ENCODE peak calls at places on chromosomes 5 and 9, in seven cellular contexts. One of them, this sample, is unnamed.

GRCh38 chr9:126474201-126474765 is 139.4 kb upstream of the LMX1B start:
- DNase-seq in psoas muscle: no peak
- DNase-seq in kidney: no peak
- DNase-seq in lower lobe of right lung: no peak
- DNase-seq in CD4-positive, CD25-positive, alpha-beta regulatory T cell: no peak
- DNase-seq in CD8-positive, alpha-beta memory T cell: no peak
- DNase-seq in CD8-positive, alpha-beta T cell: no peak
- DNase-seq in this sample: no peak

GRCh38 chr5:5126444-5126843 is 13.7 kb upstream of the ADAMTS16 start:
- DNase-seq in psoas muscle: no peak
- DNase-seq in kidney: no peak
- DNase-seq in lower lobe of right lung: no peak
- DNase-seq in CD4-positive, CD25-positive, alpha-beta regulatory T cell: no peak
- DNase-seq in CD8-positive, alpha-beta memory T cell: no peak
- DNase-seq in CD8-positive, alpha-beta T cell: no peak
- DNase-seq in this sample: no peak

GRCh38 chr5:76927961-76928360 is 24.9 kb upstream of the CRHBP start:
- DNase-seq in psoas muscle: no peak
- DNase-seq in kidney: no peak
- DNase-seq in lower lobe of right lung: no peak
- DNase-seq in CD4-positive, CD25-positive, alpha-beta regulatory T cell: no peak
- DNase-seq in CD8-positive, alpha-beta memory T cell: no peak
- DNase-seq in CD8-positive, alpha-beta T cell: no peak
- DNase-seq in this sample: no peak

GRCh38 chr5:152953788-152954483 is 536.5 kb upstream of the GRIA1 start:
- DNase-seq in psoas muscle: no peak
- DNase-seq in kidney: no peak
- DNase-seq in lower lobe of right lung: no peak
- DNase-seq in CD4-positive, CD25-positive, alpha-beta regulatory T cell: no peak
- DNase-seq in CD8-positive, alpha-beta memory T cell: no peak
- DNase-seq in CD8-positive, alpha-beta T cell: no peak
- DNase-seq in this sample: no peak

GRCh38 chr9:120388000-120388855 is 191.7 kb downstream of the CDK5RAP2 start:
- DNase-seq in psoas muscle: no peak
- DNase-seq in kidney: no peak
- DNase-seq in lower lobe of right lung: no peak
- DNase-seq in CD4-positive, CD25-positive, alpha-beta regulatory T cell: no peak
- DNase-seq in CD8-positive, alpha-beta memory T cell: no peak
- DNase-seq in CD8-positive, alpha-beta T cell: no peak
- DNase-seq in this sample: no peak

GRCh38 chr9:126236273-126236672 is 90.4 kb upstream of the MVB12B start:
- DNase-seq in psoas muscle: no peak
- DNase-seq in kidney: no peak
- DNase-seq in lower lobe of right lung: no peak
- DNase-seq in CD4-positive, CD25-positive, alpha-beta regulatory T cell: no peak
- DNase-seq in CD8-positive, alpha-beta memory T cell: no peak
- DNase-seq in CD8-positive, alpha-beta T cell: no peak
- DNase-seq in this sample: no peak

GRCh38 chr5:104793031-104793430 is 1230.4 kb upstream of the NUDT12 start:
- DNase-seq in psoas muscle: no peak
- DNase-seq in kidney: no peak
- DNase-seq in lower lobe of right lung: no peak
- DNase-seq in CD4-positive, CD25-positive, alpha-beta regulatory T cell: no peak
- DNase-seq in CD8-positive, alpha-beta memory T cell: no peak
- DNase-seq in CD8-positive, alpha-beta T cell: no peak
- DNase-seq in this sample: no peak

GRCh38 chr9:126033318-126033717 is 286.1 kb downstream of the PBX3 start:
- DNase-seq in psoas muscle: no peak
- DNase-seq in kidney: peak
- DNase-seq in lower lobe of right lung: no peak
- DNase-seq in CD4-positive, CD25-positive, alpha-beta regulatory T cell: no peak
- DNase-seq in CD8-positive, alpha-beta memory T cell: no peak
- DNase-seq in CD8-positive, alpha-beta T cell: no peak
- DNase-seq in this sample: no peak

GRCh38 chr9:93089024-93089423 is 7.0 kb upstream of the CARD19 start:
- DNase-seq in psoas muscle: no peak
- DNase-seq in kidney: no peak
- DNase-seq in lower lobe of right lung: no peak
- DNase-seq in CD4-positive, CD25-positive, alpha-beta regulatory T cell: no peak
- DNase-seq in CD8-positive, alpha-beta memory T cell: no peak
- DNase-seq in CD8-positive, alpha-beta T cell: no peak
- DNase-seq in this sample: no peak

GRCh38 chr9:79201641-79202040 is 370.1 kb upstream of the TLE4 start:
- DNase-seq in psoas muscle: no peak
- DNase-seq in kidney: no peak
- DNase-seq in lower lobe of right lung: no peak
- DNase-seq in CD4-positive, CD25-positive, alpha-beta regulatory T cell: no peak
- DNase-seq in CD8-positive, alpha-beta memory T cell: no peak
- DNase-seq in CD8-positive, alpha-beta T cell: no peak
- DNase-seq in this sample: no peak

GRCh38 chr9:130172858-130173461 is 756 bp downstream of the NCS1 start:
- DNase-seq in psoas muscle: peak
- DNase-seq in kidney: peak
- DNase-seq in lower lobe of right lung: no peak
- DNase-seq in CD4-positive, CD25-positive, alpha-beta regulatory T cell: peak
- DNase-seq in CD8-positive, alpha-beta memory T cell: peak
- DNase-seq in CD8-positive, alpha-beta T cell: no peak
- DNase-seq in this sample: no peak

GRCh38 chr5:132774406-132774805 is 2.6 kb downstream of the SEPTIN8 start:
- DNase-seq in psoas muscle: no peak
- DNase-seq in kidney: no peak
- DNase-seq in lower lobe of right lung: no peak
- DNase-seq in CD4-positive, CD25-positive, alpha-beta regulatory T cell: no peak
- DNase-seq in CD8-positive, alpha-beta memory T cell: no peak
- DNase-seq in CD8-positive, alpha-beta T cell: no peak
- DNase-seq in this sample: no peak

GRCh38 chr9:137201205-137201868 is 796 bp upstream of the TPRN start:
- DNase-seq in psoas muscle: no peak
- DNase-seq in kidney: no peak
- DNase-seq in lower lobe of right lung: no peak
- DNase-seq in CD4-positive, CD25-positive, alpha-beta regulatory T cell: no peak
- DNase-seq in CD8-positive, alpha-beta memory T cell: no peak
- DNase-seq in CD8-positive, alpha-beta T cell: no peak
- DNase-seq in this sample: no peak

GRCh38 chr9:137198748-137199276 is 1.7 kb downstream of the TPRN start:
- DNase-seq in psoas muscle: no peak
- DNase-seq in kidney: no peak
- DNase-seq in lower lobe of right lung: no peak
- DNase-seq in CD4-positive, CD25-positive, alpha-beta regulatory T cell: no peak
- DNase-seq in CD8-positive, alpha-beta memory T cell: no peak
- DNase-seq in CD8-positive, alpha-beta T cell: no peak
- DNase-seq in this sample: no peak

GRCh38 chr9:137198051-137198747 is 2.3 kb downstream of the TPRN start:
- DNase-seq in psoas muscle: no peak
- DNase-seq in kidney: no peak
- DNase-seq in lower lobe of right lung: peak
- DNase-seq in CD4-positive, CD25-positive, alpha-beta regulatory T cell: no peak
- DNase-seq in CD8-positive, alpha-beta memory T cell: no peak
- DNase-seq in CD8-positive, alpha-beta T cell: no peak
- DNase-seq in this sample: no peak

GRCh38 chr9:137200311-137201204 is at the start of gene TPRN:
- DNase-seq in psoas muscle: peak
- DNase-seq in kidney: peak
- DNase-seq in lower lobe of right lung: peak
- DNase-seq in CD4-positive, CD25-positive, alpha-beta regulatory T cell: peak
- DNase-seq in CD8-positive, alpha-beta memory T cell: peak
- DNase-seq in CD8-positive, alpha-beta T cell: peak
- DNase-seq in this sample: peak

DNA sequence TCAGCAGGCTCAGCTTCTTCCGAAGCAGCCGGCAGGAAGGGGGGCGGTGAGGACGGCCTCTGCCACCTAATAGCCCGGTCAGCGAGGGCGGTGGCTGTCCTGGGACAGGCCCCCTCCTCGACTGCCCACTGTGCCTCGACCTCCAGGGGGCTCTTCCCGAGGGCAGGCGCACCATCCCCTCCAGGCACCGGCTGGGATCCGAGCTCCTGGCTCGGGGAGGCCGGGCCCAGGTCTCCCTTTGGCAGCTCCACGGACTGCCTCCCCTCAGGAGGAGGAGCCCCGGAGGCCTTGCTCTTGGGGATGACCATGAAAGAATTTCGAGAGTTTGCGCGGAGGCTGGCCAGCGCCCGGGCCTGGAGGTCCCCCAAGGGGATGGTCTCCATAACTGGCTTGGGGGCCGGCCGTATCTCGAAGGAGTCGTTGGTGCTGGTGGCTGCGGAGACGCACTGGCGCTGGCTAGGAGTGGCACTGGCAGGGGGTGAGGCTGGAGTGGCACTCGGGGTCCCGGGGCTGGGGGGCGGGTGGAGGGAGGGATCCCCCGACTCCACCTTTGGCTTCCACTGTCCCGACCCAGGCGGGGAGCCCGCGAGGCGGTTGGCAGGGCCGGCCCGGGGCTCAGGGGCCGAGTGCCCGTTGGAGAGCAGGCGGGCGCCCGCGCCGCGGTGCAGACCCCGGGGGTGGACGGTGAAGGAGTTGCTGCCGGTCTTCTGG is 975 bp downstream of the TPRN start:
- DNase-seq in psoas muscle: no peak
- DNase-seq in kidney: no peak
- DNase-seq in lower lobe of right lung: no peak
- DNase-seq in CD4-positive, CD25-positive, alpha-beta regulatory T cell: no peak
- DNase-seq in CD8-positive, alpha-beta memory T cell: no peak
- DNase-seq in CD8-positive, alpha-beta T cell: no peak
- DNase-seq in this sample: no peak
- H3K4me3 ChIP-seq in psoas muscle: peak
- H3K4me3 ChIP-seq in kidney: peak
- H3K4me3 ChIP-seq in lower lobe of right lung: peak
- H3K4me3 ChIP-seq in CD4-positive, CD25-positive, alpha-beta regulatory T cell: no peak
- H3K4me3 ChIP-seq in CD8-positive, alpha-beta memory T cell: no peak
- H3K4me3 ChIP-seq in CD8-positive, alpha-beta T cell: no peak
- H3K4me3 ChIP-seq in this sample: peak

DNA sequence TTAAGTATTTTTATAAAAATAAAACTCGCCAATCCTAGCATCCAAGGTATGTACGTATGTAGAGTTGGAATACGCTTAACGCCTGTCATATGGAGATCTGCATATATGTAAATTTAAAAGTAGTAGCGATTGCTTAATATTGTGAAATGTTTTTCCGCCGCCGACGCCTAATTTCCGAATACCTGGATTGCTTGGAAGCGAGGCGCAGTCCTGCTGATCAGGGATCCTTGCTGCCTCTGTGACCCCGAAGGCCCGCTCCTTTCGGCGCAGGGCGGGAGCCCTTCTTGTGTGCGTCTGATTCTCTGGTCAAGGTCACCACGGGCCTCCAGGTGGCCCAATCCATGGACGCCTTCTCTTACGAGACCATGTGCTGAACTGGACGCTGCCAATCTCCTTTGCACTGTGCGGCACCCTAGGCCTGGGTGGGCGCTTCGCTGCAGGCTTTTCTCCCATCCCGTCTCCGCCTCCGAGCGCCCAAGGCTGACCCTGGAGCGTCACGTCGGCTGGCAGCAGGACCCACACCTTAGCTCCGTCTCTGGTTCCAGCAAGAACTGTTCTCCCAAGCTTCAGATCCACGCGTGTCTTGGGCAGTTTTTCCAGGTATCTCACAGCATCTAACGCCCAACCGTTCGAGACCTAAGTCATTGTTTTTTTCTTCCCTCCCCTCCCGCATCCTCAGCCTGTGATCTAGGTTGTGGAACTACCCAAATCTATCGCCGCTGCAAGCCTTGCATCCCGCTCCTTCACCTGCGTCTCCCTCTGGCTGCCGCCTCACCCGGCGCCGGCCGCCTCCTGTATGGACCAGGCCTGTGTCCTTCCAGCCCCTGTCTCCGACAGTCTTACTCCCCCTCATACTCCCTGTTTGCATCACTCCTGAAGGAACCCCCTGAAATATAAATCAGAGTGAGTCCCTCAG is 3.6 kb upstream of the TRIM41 start:
- DNase-seq in psoas muscle: no peak
- DNase-seq in kidney: no peak
- DNase-seq in lower lobe of right lung: no peak
- DNase-seq in CD4-positive, CD25-positive, alpha-beta regulatory T cell: no peak
- DNase-seq in CD8-positive, alpha-beta memory T cell: no peak
- DNase-seq in CD8-positive, alpha-beta T cell: no peak
- DNase-seq in this sample: no peak
- H3K4me3 ChIP-seq in psoas muscle: no peak
- H3K4me3 ChIP-seq in kidney: no peak
- H3K4me3 ChIP-seq in lower lobe of right lung: no peak
- H3K4me3 ChIP-seq in CD4-positive, CD25-positive, alpha-beta regulatory T cell: no peak
- H3K4me3 ChIP-seq in CD8-positive, alpha-beta memory T cell: no peak
- H3K4me3 ChIP-seq in CD8-positive, alpha-beta T cell: no peak
- H3K4me3 ChIP-seq in this sample: no peak

DNA sequence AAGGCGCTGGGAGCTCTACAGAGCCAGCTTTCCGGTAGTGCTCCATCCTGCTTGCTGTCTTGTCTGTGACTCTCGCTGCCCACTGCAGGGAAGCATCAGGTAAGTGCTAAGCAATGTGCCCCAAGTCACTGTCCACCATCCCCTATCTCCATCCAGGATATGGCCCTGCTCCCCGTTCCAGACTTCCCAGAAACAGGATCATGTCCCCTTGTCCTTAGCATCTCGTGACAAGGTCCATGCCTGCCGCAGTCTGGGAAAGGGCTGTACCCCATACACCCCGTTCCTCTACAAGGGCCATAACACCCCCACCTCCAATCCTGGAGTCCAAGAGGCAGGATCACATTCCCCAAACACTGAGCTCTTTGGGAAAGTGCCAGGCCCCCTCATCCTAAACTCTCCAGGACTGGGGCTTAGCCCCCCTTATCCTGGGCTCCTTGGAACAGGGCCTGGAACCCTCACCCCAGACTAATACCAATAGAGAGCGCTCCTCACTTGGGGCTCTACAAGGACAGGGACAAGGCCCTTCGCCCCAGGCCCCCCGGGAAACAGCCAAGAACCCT is 566 bp downstream of the RPP25L start:
- DNase-seq in psoas muscle: no peak
- DNase-seq in kidney: no peak
- DNase-seq in lower lobe of right lung: peak
- DNase-seq in CD4-positive, CD25-positive, alpha-beta regulatory T cell: no peak
- DNase-seq in CD8-positive, alpha-beta memory T cell: no peak
- DNase-seq in CD8-positive, alpha-beta T cell: no peak
- DNase-seq in this sample: no peak
- H3K4me3 ChIP-seq in psoas muscle: peak
- H3K4me3 ChIP-seq in kidney: peak
- H3K4me3 ChIP-seq in lower lobe of right lung: peak
- H3K4me3 ChIP-seq in CD4-positive, CD25-positive, alpha-beta regulatory T cell: peak
- H3K4me3 ChIP-seq in CD8-positive, alpha-beta memory T cell: peak
- H3K4me3 ChIP-seq in CD8-positive, alpha-beta T cell: peak
- H3K4me3 ChIP-seq in this sample: peak

DNA sequence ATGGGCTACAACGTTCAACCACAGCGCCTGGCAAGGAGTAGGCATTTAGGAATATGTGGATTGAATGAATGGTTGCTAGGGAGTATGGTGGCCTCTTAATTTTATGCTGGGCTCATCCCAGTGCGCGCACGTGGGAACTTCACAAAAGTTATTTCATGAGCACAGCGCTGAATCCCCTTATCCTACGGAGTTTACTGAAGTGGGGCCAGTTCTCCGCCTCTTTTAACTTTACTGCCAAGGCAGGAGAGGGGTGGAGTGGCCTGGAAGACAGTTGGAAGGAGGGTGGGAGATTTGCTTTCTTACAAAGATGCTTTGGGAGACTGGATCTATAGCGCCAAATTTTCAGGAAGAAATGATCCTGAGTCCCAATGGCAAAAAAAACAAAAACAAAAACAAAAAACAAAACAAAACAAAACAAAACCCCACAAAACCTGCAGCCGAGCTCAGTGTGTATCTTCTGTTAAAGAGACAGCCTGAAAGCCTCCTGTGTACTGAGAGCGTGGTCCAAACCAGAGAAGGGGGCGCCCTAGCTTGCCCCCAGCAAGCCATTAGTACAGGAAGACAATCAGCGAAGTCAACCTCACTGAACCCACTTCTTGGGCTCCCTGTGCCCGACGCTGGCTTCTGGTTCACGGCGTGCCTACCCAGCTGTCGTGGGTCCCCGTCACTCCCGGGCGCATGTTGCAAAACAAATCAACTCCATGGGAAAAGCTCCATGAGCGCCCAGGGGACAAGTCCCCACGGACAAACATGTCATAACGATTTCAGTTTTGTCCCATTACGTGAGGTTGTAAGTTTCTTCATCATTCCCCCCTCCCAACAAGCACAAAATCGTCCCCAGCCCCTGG is 326.7 kb downstream of the SH3GL2 start:
- DNase-seq in psoas muscle: no peak
- DNase-seq in kidney: peak
- DNase-seq in lower lobe of right lung: no peak
- DNase-seq in CD4-positive, CD25-positive, alpha-beta regulatory T cell: no peak
- DNase-seq in CD8-positive, alpha-beta memory T cell: no peak
- DNase-seq in CD8-positive, alpha-beta T cell: no peak
- DNase-seq in this sample: no peak
- H3K4me3 ChIP-seq in psoas muscle: peak
- H3K4me3 ChIP-seq in kidney: no peak
- H3K4me3 ChIP-seq in lower lobe of right lung: peak
- H3K4me3 ChIP-seq in CD4-positive, CD25-positive, alpha-beta regulatory T cell: no peak
- H3K4me3 ChIP-seq in CD8-positive, alpha-beta memory T cell: no peak
- H3K4me3 ChIP-seq in CD8-positive, alpha-beta T cell: no peak
- H3K4me3 ChIP-seq in this sample: peak